ENCODE peak calls at places on chromosomes 12 and 14, in eight cellular contexts. W is lower lobe of right lung, G is transverse colon, F is pancreas, Z is HL-60, I is OCI-LY7, A is uterus, R is dorsolateral prefrontal cortex. U is an unnamed sample.

GRCh38 chr14:58533417-58533816 is 104.3 kb upstream of the DACT1 start:
- DNase-seq in W (no peak), G (no peak), F (no peak), Z (no peak), I (no peak), A (no peak), R (peak), U (no peak)

GRCh38 chr14:80695869-80696268 is 245.7 kb downstream of the CEP128 start:
- DNase-seq in W (no peak), G (no peak), F (no peak), Z (no peak), I (no peak), A (no peak), R (no peak), U (no peak)

GRCh38 chr14:92877757-92878431 is 45.1 kb upstream of the CHGA start:
- DNase-seq in W (peak), G (no peak), F (peak), Z (no peak), I (no peak), A (peak), R (no peak), U (no peak)

GRCh38 chr14:55052259-55052930 is 948 bp downstream of the MAPK1IP1L start:
- DNase-seq in W (no peak), G (no peak), F (no peak), Z (no peak), I (no peak), A (no peak), R (no peak), U (no peak)

GRCh38 chr12:131677699-131678098 is 33.2 kb upstream of the SFSWAP start:
- DNase-seq in W (no peak), G (no peak), F (no peak), Z (no peak), I (no peak), A (no peak), R (no peak), U (no peak)

GRCh38 chr12:75890141-75890540 is 141.4 kb downstream of the PHLDA1 start:
- DNase-seq in W (no peak), G (no peak), F (no peak), Z (no peak), I (no peak), A (no peak), R (no peak), U (no peak)

GRCh38 chr12:90854136-90854689 is 100.8 kb downstream of the CCER1 start:
- DNase-seq in W (no peak), G (no peak), F (peak), Z (no peak), I (peak), A (no peak), R (peak), U (peak)

GRCh38 chr14:23054000-23054811 is 3.1 kb downstream of the CDH24 start:
- DNase-seq in W (no peak), G (no peak), F (no peak), Z (no peak), I (peak), A (no peak), R (peak), U (no peak)

GRCh38 chr12:53825246-53826081 is 73.7 kb upstream of the CISTR start:
- DNase-seq in W (no peak), G (no peak), F (peak), Z (no peak), I (no peak), A (no peak), R (no peak), U (no peak)

GRCh38 chr14:38502241-38502640 is 246.3 kb upstream of the CLEC14A start:
- DNase-seq in W (no peak), G (no peak), F (no peak), Z (no peak), I (no peak), A (no peak), R (no peak), U (no peak)

GRCh38 chr12:53378705-53379388 is 1.1 kb upstream of the SP1 start:
- DNase-seq in W (peak), G (no peak), F (no peak), Z (peak), I (peak), A (no peak), R (no peak), U (no peak)

DNA sequence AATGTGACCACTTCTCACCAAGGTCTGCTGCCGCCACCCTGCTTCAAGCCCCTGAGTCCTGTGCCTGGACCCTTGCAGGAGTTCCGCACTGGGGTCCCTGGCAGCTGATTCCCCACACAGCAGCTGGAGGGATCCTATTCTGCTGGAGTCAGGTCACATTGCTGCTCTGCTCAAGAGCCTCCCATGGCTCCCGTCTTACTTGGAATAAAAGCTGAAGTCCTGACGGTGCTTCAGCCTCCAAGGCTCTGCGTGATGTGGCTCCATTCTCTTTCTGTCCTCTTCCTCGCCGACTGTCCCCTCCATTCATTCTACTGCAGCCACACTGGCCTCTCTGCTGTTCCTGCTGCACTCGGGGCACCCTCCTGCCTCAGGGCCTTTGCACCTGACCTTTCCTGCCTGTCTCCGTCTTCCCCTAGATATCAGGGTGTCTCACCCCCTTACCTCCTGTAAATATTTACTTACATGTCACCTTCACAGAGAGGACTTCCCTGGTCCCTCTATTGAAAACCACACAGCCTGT is 7.6 kb upstream of the SDSL start:
- DNase-seq in W (no peak), G (no peak), F (no peak), Z (no peak), I (no peak), A (no peak), R (no peak), U (no peak)
- H3K27ac ChIP-seq in W (no peak), G (no peak), F (no peak), Z (no peak), I (no peak), A (no peak), R (no peak), U (no peak)

DNA sequence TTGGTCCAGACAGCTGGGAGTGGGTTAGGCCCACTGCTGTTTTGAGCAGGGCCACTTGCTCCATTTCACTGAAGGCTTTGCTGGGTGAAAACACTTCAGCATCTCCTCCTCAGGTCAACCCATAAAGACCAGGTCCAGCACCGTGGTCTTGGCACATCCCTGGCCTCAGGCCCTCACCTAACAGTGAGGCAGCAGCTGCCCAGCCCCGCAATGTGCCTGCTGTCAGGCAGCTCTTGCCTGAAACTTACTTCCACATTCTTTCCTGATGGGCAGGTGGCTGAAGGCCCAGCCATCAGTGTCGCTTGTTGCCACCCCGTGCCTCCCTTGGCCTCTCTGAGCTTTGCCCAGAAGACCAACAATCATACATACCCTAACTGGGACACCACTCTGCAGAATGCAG is 54.4 kb downstream of the ANAPC7 start:
- DNase-seq in W (no peak), G (no peak), F (no peak), Z (no peak), I (no peak), A (no peak), R (no peak), U (no peak)
- H3K27ac ChIP-seq in W (no peak), G (no peak), F (no peak), Z (peak), I (no peak), A (no peak), R (peak), U (no peak)

GRCh38 chr14:44162197-44162596 is 344.9 kb downstream of the FSCB start:
- DNase-seq in W (no peak), G (peak), F (no peak), Z (no peak), I (peak), A (no peak), R (no peak), U (no peak)

GRCh38 chr14:44165286-44165685 is 341.8 kb downstream of the FSCB start:
- DNase-seq in W (no peak), G (no peak), F (no peak), Z (no peak), I (no peak), A (no peak), R (no peak), U (no peak)

GRCh38 chr14:44168566-44168965 is 338.5 kb downstream of the FSCB start:
- DNase-seq in W (no peak), G (no peak), F (no peak), Z (no peak), I (no peak), A (no peak), R (no peak), U (no peak)

GRCh38 chr14:44166611-44167010 is 340.5 kb downstream of the FSCB start:
- DNase-seq in W (no peak), G (no peak), F (no peak), Z (no peak), I (no peak), A (no peak), R (no peak), U (no peak)

GRCh38 chr14:44163946-44164345 is 343.1 kb downstream of the FSCB start:
- DNase-seq in W (no peak), G (no peak), F (no peak), Z (no peak), I (no peak), A (no peak), R (no peak), U (no peak)
- H3K27ac ChIP-seq in W (no peak), G (no peak), F (no peak), Z (no peak), I (no peak), A (no peak), R (no peak), U (no peak)

GRCh38 chr14:33762462-33762861 is 188.4 kb downstream of the EGLN3 start:
- DNase-seq in W (no peak), G (no peak), F (no peak), Z (no peak), I (no peak), A (no peak), R (no peak), U (no peak)
- H3K27ac ChIP-seq in W (no peak), G (no peak), F (no peak), Z (no peak), I (no peak), A (no peak), R (peak), U (no peak)

U was measured in colonic mucosa.